ENCODE peak calls at places on chromosomes 11 and 22, in eight cellular contexts. One of them, this sample, is unnamed.

GRCh38 chr22:37601203-37601539 is 7.5 kb upstream of the GGA1 start:
- DNase-seq in EL: no peak
- DNase-seq in NCI-H1105: no peak
- DNase-seq in activated T-cell treated with anti-CD3 and anti-CD28 coated beads, Interleukin-2, amount 50 U/mL, for 72 hours: no peak
- DNase-seq in iris pigment epithelial cell: no peak
- DNase-seq in HFFc6: no peak
- DNase-seq in occipital lobe: no peak
- DNase-seq in mesenteric fat pad: no peak
- DNase-seq in this sample: no peak

GRCh38 chr11:16986434-16987204 is 27.6 kb downstream of the PLEKHA7 start:
- DNase-seq in EL: no peak
- DNase-seq in NCI-H1105: no peak
- DNase-seq in activated T-cell treated with anti-CD3 and anti-CD28 coated beads, Interleukin-2, amount 50 U/mL, for 72 hours: peak
- DNase-seq in iris pigment epithelial cell: no peak
- DNase-seq in HFFc6: no peak
- DNase-seq in occipital lobe: no peak
- DNase-seq in mesenteric fat pad: no peak
- DNase-seq in this sample: no peak

GRCh38 chr11:86089659-86090058 is 20.8 kb upstream of the PICALM start:
- DNase-seq in EL: peak
- DNase-seq in NCI-H1105: no peak
- DNase-seq in activated T-cell treated with anti-CD3 and anti-CD28 coated beads, Interleukin-2, amount 50 U/mL, for 72 hours: no peak
- DNase-seq in iris pigment epithelial cell: peak
- DNase-seq in HFFc6: peak
- DNase-seq in occipital lobe: no peak
- DNase-seq in mesenteric fat pad: no peak
- DNase-seq in this sample: no peak

GRCh38 chr11:111777094-111778046 is 11.2 kb upstream of the PPP2R1B start:
- DNase-seq in EL: peak
- DNase-seq in NCI-H1105: peak
- DNase-seq in activated T-cell treated with anti-CD3 and anti-CD28 coated beads, Interleukin-2, amount 50 U/mL, for 72 hours: peak
- DNase-seq in iris pigment epithelial cell: peak
- DNase-seq in HFFc6: peak
- DNase-seq in occipital lobe: no peak
- DNase-seq in mesenteric fat pad: no peak
- DNase-seq in this sample: peak

GRCh38 chr11:62804310-62805043 is 763 bp downstream of the NXF1 start:
- DNase-seq in EL: peak
- DNase-seq in NCI-H1105: no peak
- DNase-seq in activated T-cell treated with anti-CD3 and anti-CD28 coated beads, Interleukin-2, amount 50 U/mL, for 72 hours: peak
- DNase-seq in iris pigment epithelial cell: peak
- DNase-seq in HFFc6: peak
- DNase-seq in occipital lobe: no peak
- DNase-seq in mesenteric fat pad: no peak
- DNase-seq in this sample: no peak

GRCh38 chr11:78646564-78647185 is 72.0 kb upstream of the NARS2 start:
- DNase-seq in EL: peak
- DNase-seq in NCI-H1105: peak
- DNase-seq in activated T-cell treated with anti-CD3 and anti-CD28 coated beads, Interleukin-2, amount 50 U/mL, for 72 hours: peak
- DNase-seq in iris pigment epithelial cell: peak
- DNase-seq in HFFc6: peak
- DNase-seq in occipital lobe: no peak
- DNase-seq in mesenteric fat pad: no peak
- DNase-seq in this sample: peak

GRCh38 chr22:28977481-28977971 is 84.1 kb downstream of the C22orf31 start:
- DNase-seq in EL: no peak
- DNase-seq in NCI-H1105: no peak
- DNase-seq in activated T-cell treated with anti-CD3 and anti-CD28 coated beads, Interleukin-2, amount 50 U/mL, for 72 hours: no peak
- DNase-seq in iris pigment epithelial cell: peak
- DNase-seq in HFFc6: no peak
- DNase-seq in occipital lobe: no peak
- DNase-seq in mesenteric fat pad: no peak
- DNase-seq in this sample: no peak

GRCh38 chr22:26568207-26568706 is 21.7 kb downstream of the TPST2 start:
- DNase-seq in EL: peak
- DNase-seq in NCI-H1105: no peak
- DNase-seq in activated T-cell treated with anti-CD3 and anti-CD28 coated beads, Interleukin-2, amount 50 U/mL, for 72 hours: no peak
- DNase-seq in iris pigment epithelial cell: no peak
- DNase-seq in HFFc6: no peak
- DNase-seq in occipital lobe: no peak
- DNase-seq in mesenteric fat pad: no peak
- DNase-seq in this sample: no peak

GRCh38 chr11:132941024-132941646 is 591.2 kb downstream of the OPCML start:
- DNase-seq in EL: peak
- DNase-seq in NCI-H1105: peak
- DNase-seq in activated T-cell treated with anti-CD3 and anti-CD28 coated beads, Interleukin-2, amount 50 U/mL, for 72 hours: peak
- DNase-seq in iris pigment epithelial cell: peak
- DNase-seq in HFFc6: peak
- DNase-seq in occipital lobe: no peak
- DNase-seq in mesenteric fat pad: no peak
- DNase-seq in this sample: no peak

GRCh38 chr11:127017482-127017881 is 16.9 kb upstream of the KIRREL3 start:
- DNase-seq in EL: peak
- DNase-seq in NCI-H1105: no peak
- DNase-seq in activated T-cell treated with anti-CD3 and anti-CD28 coated beads, Interleukin-2, amount 50 U/mL, for 72 hours: no peak
- DNase-seq in iris pigment epithelial cell: peak
- DNase-seq in HFFc6: peak
- DNase-seq in occipital lobe: no peak
- DNase-seq in mesenteric fat pad: no peak
- DNase-seq in this sample: no peak

GRCh38 chr22:36350751-36351594 is 36.8 kb downstream of the MYH9 start:
- DNase-seq in EL: peak
- DNase-seq in NCI-H1105: no peak
- DNase-seq in activated T-cell treated with anti-CD3 and anti-CD28 coated beads, Interleukin-2, amount 50 U/mL, for 72 hours: no peak
- DNase-seq in iris pigment epithelial cell: peak
- DNase-seq in HFFc6: peak
- DNase-seq in occipital lobe: no peak
- DNase-seq in mesenteric fat pad: no peak
- DNase-seq in this sample: no peak

GRCh38 chr11:34356130-34356529 is 1.7 kb downstream of the ABTB2 start:
- DNase-seq in EL: no peak
- DNase-seq in NCI-H1105: no peak
- DNase-seq in activated T-cell treated with anti-CD3 and anti-CD28 coated beads, Interleukin-2, amount 50 U/mL, for 72 hours: no peak
- DNase-seq in iris pigment epithelial cell: no peak
- DNase-seq in HFFc6: no peak
- DNase-seq in occipital lobe: no peak
- DNase-seq in mesenteric fat pad: no peak
- DNase-seq in this sample: no peak

GRCh38 chr11:65479184-65480145 is 19.4 kb upstream of the MALAT1 start:
- DNase-seq in EL: peak
- DNase-seq in NCI-H1105: no peak
- DNase-seq in activated T-cell treated with anti-CD3 and anti-CD28 coated beads, Interleukin-2, amount 50 U/mL, for 72 hours: peak
- DNase-seq in iris pigment epithelial cell: peak
- DNase-seq in HFFc6: peak
- DNase-seq in occipital lobe: peak
- DNase-seq in mesenteric fat pad: peak
- DNase-seq in this sample: peak

GRCh38 chr11:118434553-118435232 is 1.6 kb upstream of the KMT2A start:
- DNase-seq in EL: peak
- DNase-seq in NCI-H1105: peak
- DNase-seq in activated T-cell treated with anti-CD3 and anti-CD28 coated beads, Interleukin-2, amount 50 U/mL, for 72 hours: peak
- DNase-seq in iris pigment epithelial cell: peak
- DNase-seq in HFFc6: no peak
- DNase-seq in occipital lobe: peak
- DNase-seq in mesenteric fat pad: no peak
- DNase-seq in this sample: peak

GRCh38 chr11:72724851-72725730 is 27.1 kb downstream of the ARAP1 start:
- DNase-seq in EL: peak
- DNase-seq in NCI-H1105: peak
- DNase-seq in activated T-cell treated with anti-CD3 and anti-CD28 coated beads, Interleukin-2, amount 50 U/mL, for 72 hours: peak
- DNase-seq in iris pigment epithelial cell: peak
- DNase-seq in HFFc6: peak
- DNase-seq in occipital lobe: peak
- DNase-seq in mesenteric fat pad: no peak
- DNase-seq in this sample: peak

GRCh38 chr11:95074806-95075563 is 8.3 kb downstream of the SRSF8 start:
- DNase-seq in EL: no peak
- DNase-seq in NCI-H1105: peak
- DNase-seq in activated T-cell treated with anti-CD3 and anti-CD28 coated beads, Interleukin-2, amount 50 U/mL, for 72 hours: no peak
- DNase-seq in iris pigment epithelial cell: no peak
- DNase-seq in HFFc6: no peak
- DNase-seq in occipital lobe: no peak
- DNase-seq in mesenteric fat pad: no peak
- DNase-seq in this sample: peak

GRCh38 chr11:33574366-33574765 is 126.3 kb downstream of the C11orf91 start:
- DNase-seq in EL: no peak
- DNase-seq in NCI-H1105: no peak
- DNase-seq in activated T-cell treated with anti-CD3 and anti-CD28 coated beads, Interleukin-2, amount 50 U/mL, for 72 hours: no peak
- DNase-seq in iris pigment epithelial cell: no peak
- DNase-seq in HFFc6: no peak
- DNase-seq in occipital lobe: no peak
- DNase-seq in mesenteric fat pad: no peak
- DNase-seq in this sample: no peak

GRCh38 chr22:38230108-38230825 is 28.5 kb downstream of the MAFF start:
- DNase-seq in EL: no peak
- DNase-seq in NCI-H1105: no peak
- DNase-seq in activated T-cell treated with anti-CD3 and anti-CD28 coated beads, Interleukin-2, amount 50 U/mL, for 72 hours: peak
- DNase-seq in iris pigment epithelial cell: peak
- DNase-seq in HFFc6: no peak
- DNase-seq in occipital lobe: no peak
- DNase-seq in mesenteric fat pad: no peak
- DNase-seq in this sample: peak

GRCh38 chr11:72685560-72686480 is 11.6 kb upstream of the PDE2A start:
- DNase-seq in EL: no peak
- DNase-seq in NCI-H1105: no peak
- DNase-seq in activated T-cell treated with anti-CD3 and anti-CD28 coated beads, Interleukin-2, amount 50 U/mL, for 72 hours: peak
- DNase-seq in iris pigment epithelial cell: peak
- DNase-seq in HFFc6: no peak
- DNase-seq in occipital lobe: no peak
- DNase-seq in mesenteric fat pad: no peak
- DNase-seq in this sample: no peak

GRCh38 chr11:74783241-74783871 is 34.7 kb downstream of the RNF169 start:
- DNase-seq in EL: peak
- DNase-seq in NCI-H1105: no peak
- DNase-seq in activated T-cell treated with anti-CD3 and anti-CD28 coated beads, Interleukin-2, amount 50 U/mL, for 72 hours: peak
- DNase-seq in iris pigment epithelial cell: peak
- DNase-seq in HFFc6: peak
- DNase-seq in occipital lobe: no peak
- DNase-seq in mesenteric fat pad: no peak
- DNase-seq in this sample: no peak

This sample was measured in BE2C.